ENCODE peak calls at places on chromosomes 6 and 20, in six cellular contexts. J, G, M, Q, X and P are unnamed samples.

GRCh38 chr6:92538296-92538695 is 881.1 kb downstream of the EPHA7 start:
- DNase-seq in G (no peak), Q (no peak), X (no peak), J (no peak), M (no peak), P (no peak)

GRCh38 chr20:4427936-4428581 is 293.6 kb upstream of the PRND start:
- DNase-seq in Q (no peak), G (no peak), J (no peak), X (no peak), M (no peak), P (no peak)

GRCh38 chr6:33869826-33870423 is 66.1 kb upstream of the MLN start:
- DNase-seq in G (no peak), Q (no peak), J (no peak), M (no peak), X (no peak), P (no peak)

GRCh38 chr20:20492521-20493334 is 124.8 kb downstream of the INSM1 start:
- DNase-seq in G (no peak), J (no peak), Q (no peak), M (no peak), X (no peak), P (peak)

GRCh38 chr6:21587925-21588811 is 5.4 kb upstream of the SOX4 start:
- DNase-seq in J (peak), M (no peak), X (peak), Q (peak), G (peak), P (peak)

GRCh38 chr20:57698191-57698866 is 11.5 kb downstream of the PMEPA1 start:
- DNase-seq in X (no peak), J (peak), G (no peak), Q (no peak), M (peak), P (no peak)

GRCh38 chr20:41782255-41782654 is 164.1 kb upstream of the CHD6 start:
- DNase-seq in X (no peak), Q (no peak), M (no peak), J (no peak), G (no peak), P (no peak)

GRCh38 chr6:127857051-127857637 is 43.7 kb downstream of the THEMIS start:
- DNase-seq in J (no peak), X (no peak), Q (no peak), M (no peak), G (no peak), P (no peak)

GRCh38 chr6:73739097-73739496 is 43.1 kb downstream of the CD109 start:
- DNase-seq in G (peak), M (peak), X (no peak), Q (no peak), J (peak), P (no peak)

GRCh38 chr6:140311146-140311545 is 936.7 kb upstream of the CITED2 start:
- DNase-seq in Q (no peak), M (no peak), X (no peak), G (no peak), J (no peak), P (no peak)

GRCh38 chr6:2557181-2557720 is 193.5 kb downstream of the MYLK4 start:
- DNase-seq in M (no peak), X (no peak), Q (no peak), G (no peak), J (no peak), P (no peak)

GRCh38 chr6:140180306-140180705 is 805.9 kb upstream of the CITED2 start:
- DNase-seq in X (no peak), G (no peak), Q (no peak), J (no peak), M (no peak), P (no peak)

GRCh38 chr6:26312501-26313390 is 52.3 kb upstream of the BTN3A2 start:
- DNase-seq in G (peak), Q (peak), X (peak), M (no peak), J (peak), P (peak)

GRCh38 chr6:55943329-55943728 is 67.9 kb upstream of the BMP5 start:
- DNase-seq in M (no peak), X (no peak), G (no peak), J (peak), Q (no peak), P (no peak)

GRCh38 chr6:26311385-26312095 is 53.5 kb upstream of the BTN3A2 start:
- DNase-seq in X (no peak), Q (no peak), G (no peak), M (no peak), J (peak), P (no peak)

GRCh38 chr6:158638393-158638792 is 6.2 kb downstream of the DYNLT1 start:
- DNase-seq in J (no peak), Q (no peak), G (no peak), M (no peak), X (no peak), P (no peak)

GRCh38 chr6:52209672-52210626 is 23.8 kb downstream of the IL17A start:
- DNase-seq in J (no peak), Q (no peak), M (no peak), G (no peak), X (no peak), P (no peak)

GRCh38 chr20:61739086-61739831 is 326.4 kb downstream of the TAF4 start:
- DNase-seq in M (no peak), Q (no peak), X (no peak), J (no peak), G (no peak), P (no peak)

GRCh38 chr6:169292340-169293124 is 38.9 kb upstream of the THBS2 start:
- DNase-seq in M (peak), J (peak), X (no peak), Q (peak), G (no peak), P (no peak)

GRCh38 chr6:161228911-161229591 is 44.8 kb downstream of the AGPAT4 start:
- DNase-seq in J (peak), G (no peak), M (peak), Q (no peak), X (no peak), P (no peak)

GRCh38 chr6:141641951-141642350 is 490.8 kb upstream of the GJE1 start:
- DNase-seq in J (no peak), G (no peak), Q (no peak), X (no peak), M (no peak), P (no peak)

GRCh38 chr6:137177611-137178010 is 4.2 kb upstream of the IL22RA2 start:
- DNase-seq in Q (no peak), J (no peak), M (no peak), G (no peak), X (no peak), P (no peak)

GRCh38 chr20:9409981-9410380 is 104.4 kb upstream of the LAMP5 start:
- DNase-seq in Q (no peak), J (peak), G (no peak), M (peak), X (no peak), P (no peak)

GRCh38 chr6:41774841-41775240 is 4.9 kb downstream of the FRS3 start:
- DNase-seq in Q (no peak), X (no peak), J (no peak), G (no peak), M (no peak), P (no peak)

GRCh38 chr6:162085561-162085960 is 642.0 kb downstream of the PRKN start:
- DNase-seq in X (no peak), Q (no peak), J (no peak), M (no peak), G (no peak), P (no peak)

GRCh38 chr6:167089243-167090142 is 33.4 kb upstream of the CCR6 start:
- DNase-seq in G (no peak), Q (no peak), J (no peak), X (no peak), M (no peak), P (no peak)

GRCh38 chr6:10837692-10837996 is 695 bp downstream of the MAK start:
- DNase-seq in Q (no peak), J (no peak), G (peak), M (no peak), X (no peak), P (no peak)

GRCh38 chr6:144898052-144898689 is 613.0 kb downstream of the UTRN start:
- DNase-seq in X (no peak), G (no peak), J (peak), M (peak), Q (no peak), P (no peak)

GRCh38 chr6:3270258-3270657 is 11.5 kb downstream of the PSMG4 start:
- DNase-seq in M (no peak), X (no peak), J (no peak), G (no peak), Q (no peak), P (no peak)

GRCh38 chr6:163457637-163458561 is 43.4 kb downstream of the QKI start:
- DNase-seq in M (peak), X (no peak), J (peak), Q (peak), G (peak), P (no peak)

GRCh38 chr6:27297857-27298730 is 14.0 kb downstream of the POM121L2 start:
- DNase-seq in M (no peak), G (no peak), X (no peak), J (peak), Q (no peak), P (no peak)

GRCh38 chr20:59010995-59011873 is 4.2 kb upstream of the CTSZ start:
- DNase-seq in X (no peak), G (no peak), M (peak), J (peak), Q (peak), P (no peak)

GRCh38 chr6:17988422-17988944 is 1.0 kb upstream of the KIF13A start:
- DNase-seq in M (no peak), G (no peak), X (no peak), J (no peak), Q (no peak), P (no peak)

GRCh38 chr6:105642708-105643107 is 239.8 kb upstream of the PREP start:
- DNase-seq in M (no peak), X (no peak), Q (no peak), G (no peak), J (peak), P (no peak)

GRCh38 chr6:17381429-17382147 is 11.8 kb upstream of the CAP2 start:
- DNase-seq in M (peak), J (peak), X (no peak), Q (no peak), G (no peak), P (no peak)

GRCh38 chr6:17470953-17471335 is 77.5 kb downstream of the CAP2 start:
- DNase-seq in X (no peak), J (peak), Q (no peak), M (peak), G (no peak), P (no peak)

DNA sequence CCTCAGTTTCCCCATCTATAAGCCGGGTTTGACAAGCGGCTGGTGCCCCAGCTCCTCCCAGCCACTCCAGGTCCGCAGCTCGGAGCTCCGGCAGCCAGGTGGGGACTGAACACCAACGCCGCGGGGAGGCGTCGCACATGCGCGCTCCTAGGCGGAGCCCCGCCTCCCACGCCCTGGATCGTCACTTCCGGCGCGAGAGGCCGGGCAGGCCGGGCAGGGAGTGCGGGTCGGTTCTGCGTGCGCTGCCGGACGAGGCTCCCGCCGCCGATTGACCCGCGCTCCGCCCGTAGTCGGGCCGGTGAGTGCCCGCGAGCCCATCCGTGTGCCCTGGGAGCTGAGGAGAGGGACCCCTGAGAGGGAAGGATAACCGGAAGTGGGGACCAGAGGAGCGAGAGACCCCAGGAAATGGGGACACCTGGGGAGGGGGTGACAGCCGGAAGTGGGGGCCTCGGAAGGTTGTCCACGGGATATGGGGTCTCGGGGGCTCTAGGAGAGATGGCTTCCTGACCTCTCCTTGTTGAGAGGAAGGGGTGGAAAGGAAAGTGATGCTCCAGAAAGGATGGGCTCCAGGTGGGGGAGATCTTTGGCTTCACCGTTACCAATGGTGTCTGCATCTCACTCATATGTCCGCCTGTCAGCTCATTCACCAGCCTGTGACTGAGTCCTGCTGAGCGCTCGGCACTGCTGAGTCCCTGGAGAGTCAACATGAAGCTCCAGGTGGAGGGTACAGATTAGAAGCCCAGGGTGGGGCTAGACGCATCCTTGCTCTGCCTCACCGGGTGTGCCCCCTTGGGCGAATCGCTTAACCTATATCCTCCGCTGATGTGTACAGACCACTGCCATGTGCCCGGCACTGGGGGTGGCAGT is at the start of gene TTPAL:
- DNase-seq in Q (peak), X (peak), G (peak), M (peak), J (peak), P (peak)
- TF ChIP-seq CTCF in Q (peak), X (no peak), G (peak), M (peak), J (peak), P (peak)

GRCh38 chr20:16747291-16747811 is 807 bp upstream of the OTOR start:
- DNase-seq in J (no peak), G (no peak), Q (no peak), X (no peak), M (no peak), P (no peak)

GRCh38 chr20:16749573-16749972 is 1.4 kb downstream of the OTOR start:
- DNase-seq in J (no peak), M (no peak), G (no peak), Q (no peak), X (no peak), P (no peak)

GRCh38 chr20:16752901-16753300 is 4.7 kb downstream of the OTOR start:
- DNase-seq in Q (no peak), G (no peak), X (no peak), J (no peak), M (no peak), P (no peak)

GRCh38 chr20:16752082-16752481 is 3.9 kb downstream of the OTOR start:
- DNase-seq in X (no peak), Q (no peak), M (no peak), G (no peak), J (no peak), P (no peak)

GRCh38 chr20:16748058-16748457 is at the start of gene OTOR:
- DNase-seq in X (no peak), G (no peak), J (no peak), M (no peak), Q (no peak), P (no peak)
- TF ChIP-seq CTCF in X (no peak), G (no peak), J (no peak), M (no peak), Q (no peak), P (no peak)

GRCh38 chr6:42929088-42929927 is at the start of gene CNPY3:
- DNase-seq in Q (peak), J (peak), G (peak), M (peak), X (peak), P (peak)
- TF ChIP-seq CTCF in Q (no peak), J (no peak), G (peak), M (no peak), X (no peak), P (no peak)

DNA sequence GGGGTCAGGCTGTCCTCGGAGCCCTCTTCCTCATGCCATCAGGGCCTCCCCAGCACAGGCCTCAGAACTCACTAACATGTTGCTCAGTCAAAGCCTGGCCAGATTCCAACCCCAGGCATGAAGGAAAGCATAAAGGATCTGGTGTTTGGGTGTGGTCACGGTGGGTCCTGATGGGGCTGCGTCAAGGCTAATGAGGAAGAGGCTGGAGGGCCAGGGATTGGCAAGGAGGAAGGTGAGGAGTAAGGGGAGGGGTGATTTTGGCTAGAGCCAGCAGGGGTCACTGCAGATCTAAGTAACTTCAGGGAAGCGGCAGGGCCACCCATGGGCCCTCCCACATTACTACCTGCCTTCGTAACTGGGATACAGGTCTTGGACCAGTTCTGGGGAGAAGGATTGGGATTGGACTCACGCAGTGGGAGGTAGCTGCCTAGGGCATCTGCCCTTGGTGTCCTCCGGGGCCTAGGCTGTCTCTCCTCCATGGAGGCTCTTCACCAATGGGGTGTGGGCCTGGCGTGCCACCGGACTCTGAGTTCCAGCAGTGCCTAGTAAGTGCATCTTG is 36.2 kb upstream of the MRPS18A start:
- DNase-seq in X (peak), M (no peak), Q (peak), J (peak), G (peak), P (peak)
- TF ChIP-seq CTCF in X (peak), M (peak), Q (peak), J (peak), G (peak), P (peak)

DNA sequence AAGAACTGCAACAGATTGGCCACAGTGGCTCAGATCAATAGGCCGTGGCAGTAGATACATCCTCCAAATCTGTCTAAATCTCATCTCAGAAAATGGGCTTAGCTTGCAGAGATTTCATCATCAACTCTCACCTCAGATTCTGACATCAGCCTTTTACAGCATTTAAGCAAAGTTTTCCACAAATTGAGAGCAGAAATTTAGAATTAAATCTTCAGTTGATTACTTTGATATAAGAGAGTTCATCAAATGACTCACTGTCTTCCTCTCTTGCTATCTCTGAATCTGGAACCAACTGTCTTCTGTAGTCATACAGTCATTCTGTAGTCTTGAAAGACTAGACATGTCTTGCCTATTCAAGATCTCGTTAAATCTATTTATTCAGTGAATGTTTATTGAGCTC is 45.2 kb upstream of the CTAGE9 start:
- DNase-seq in J (peak), Q (no peak), M (no peak), X (no peak), G (no peak), P (no peak)
- TF ChIP-seq CTCF in J (no peak), Q (no peak), M (no peak), X (no peak), G (no peak), P (no peak)

DNA sequence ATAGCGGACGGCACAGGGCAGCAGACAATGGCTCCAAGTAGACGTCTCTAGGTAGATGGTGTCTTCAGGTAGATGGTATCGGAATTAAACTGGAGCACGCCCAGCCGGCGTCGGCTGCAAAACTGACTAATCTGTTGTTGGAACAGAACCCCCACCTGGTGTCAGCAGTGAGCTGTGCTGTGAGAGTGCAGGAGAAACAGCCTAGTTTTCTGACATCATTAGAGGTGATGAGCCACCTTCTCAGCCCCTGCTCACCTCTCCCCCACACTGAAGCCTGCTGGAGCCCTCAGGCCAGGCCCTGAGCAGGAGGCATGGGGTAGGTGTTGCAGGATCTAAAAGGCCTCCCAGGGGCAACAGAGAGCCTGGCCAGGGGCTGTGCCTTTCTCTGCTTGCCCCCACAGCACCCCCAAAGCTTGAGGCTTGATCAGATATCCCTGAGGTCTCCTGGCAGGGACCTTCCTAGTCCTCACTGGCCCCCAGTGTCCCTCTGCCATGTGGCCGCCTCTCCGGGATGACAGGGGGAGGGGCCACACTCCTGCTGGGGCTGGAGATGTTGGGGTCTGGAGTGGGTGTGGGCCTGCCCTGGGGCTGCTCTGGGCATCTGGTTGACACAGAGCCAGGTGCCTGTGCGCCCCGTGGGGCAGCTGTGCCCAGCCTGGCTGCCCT is 6.9 kb upstream of the HELZ2 start:
- DNase-seq in G (peak), X (no peak), J (peak), Q (no peak), M (no peak), P (no peak)
- TF ChIP-seq CTCF in G (peak), X (no peak), J (peak), Q (no peak), M (peak), P (peak)

DNA sequence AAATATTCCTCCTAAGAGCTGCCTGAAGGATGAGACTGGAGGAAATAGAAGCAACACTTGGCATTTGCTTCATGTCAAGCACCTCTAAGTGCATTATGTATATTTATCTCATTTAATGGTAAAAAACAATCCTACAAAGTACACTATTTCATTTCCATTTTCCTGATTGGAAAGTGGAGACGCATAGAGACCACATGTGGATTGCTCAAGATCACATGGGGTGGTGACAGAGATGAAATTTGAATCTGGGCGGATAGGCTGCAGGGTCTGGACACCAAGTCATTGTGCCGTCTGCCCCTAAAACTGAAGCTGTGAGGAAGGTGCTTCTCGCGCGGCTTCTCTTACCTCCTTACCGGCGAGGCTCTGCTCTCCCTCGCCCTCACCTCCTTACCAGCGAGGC is 30.3 kb downstream of the BANF2 start:
- DNase-seq in M (no peak), G (no peak), X (no peak), Q (no peak), J (no peak), P (no peak)
- TF ChIP-seq CTCF in M (no peak), G (no peak), X (no peak), Q (no peak), J (no peak), P (no peak)

GRCh38 chr6:44286747-44287146 is 16.5 kb downstream of the TMEM151B start:
- DNase-seq in X (no peak), G (no peak), Q (no peak), J (no peak), M (no peak), P (no peak)
- TF ChIP-seq CTCF in X (no peak), G (no peak), Q (no peak), J (no peak), M (no peak), P (no peak)

GRCh38 chr6:125154184-125155135 is 887 bp downstream of the TPD52L1 start:
- DNase-seq in G (peak), J (peak), Q (peak), M (no peak), X (no peak), P (peak)
- TF ChIP-seq CTCF in G (peak), J (peak), Q (peak), M (no peak), X (no peak), P (peak)